ENCODE peak calls at places on chromosomes 2 and 18, in nine cellular contexts. One of them, this sample, is unnamed.

GRCh38 chr2:68280316-68280715 is 28.0 kb upstream of the PPP3R1 start:
- DNase-seq in HepG2: no peak
- DNase-seq in Panc1: no peak
- DNase-seq in A549: no peak
- DNase-seq in SK-N-SH: no peak
- DNase-seq in HCT116: no peak
- DNase-seq in GM23338: no peak
- DNase-seq in GM12878: no peak
- DNase-seq in K562: no peak
- DNase-seq in this sample: no peak

GRCh38 chr2:64858541-64859031 is 130.6 kb upstream of the SLC1A4 start:
- DNase-seq in HepG2: no peak
- DNase-seq in SK-N-SH: no peak
- DNase-seq in HCT116: no peak
- DNase-seq in GM23338: no peak
- DNase-seq in GM12878: no peak
- DNase-seq in K562: no peak
- DNase-seq in Panc1: no peak
- DNase-seq in A549: no peak
- DNase-seq in this sample: peak

GRCh38 chr2:70536517-70537060 is 17.0 kb downstream of the TGFA start:
- DNase-seq in SK-N-SH: no peak
- DNase-seq in K562: no peak
- DNase-seq in HepG2: no peak
- DNase-seq in Panc1: no peak
- DNase-seq in GM23338: no peak
- DNase-seq in HCT116: no peak
- DNase-seq in A549: no peak
- DNase-seq in GM12878: no peak
- DNase-seq in this sample: no peak

GRCh38 chr2:238286551-238286950 is 1.9 kb downstream of the PER2 start:
- DNase-seq in GM23338: no peak
- DNase-seq in Panc1: no peak
- DNase-seq in K562: no peak
- DNase-seq in GM12878: no peak
- DNase-seq in HepG2: peak
- DNase-seq in A549: no peak
- DNase-seq in SK-N-SH: no peak
- DNase-seq in HCT116: no peak
- DNase-seq in this sample: peak

GRCh38 chr18:47724186-47724975 is 206.1 kb downstream of the SMAD2 start:
- DNase-seq in SK-N-SH: no peak
- DNase-seq in A549: no peak
- DNase-seq in HepG2: no peak
- DNase-seq in K562: no peak
- DNase-seq in GM12878: no peak
- DNase-seq in HCT116: no peak
- DNase-seq in GM23338: peak
- DNase-seq in Panc1: no peak
- DNase-seq in this sample: no peak

GRCh38 chr18:31610841-31611240 is 19.2 kb downstream of the TTR start:
- DNase-seq in HepG2: peak
- DNase-seq in GM23338: peak
- DNase-seq in HCT116: peak
- DNase-seq in SK-N-SH: peak
- DNase-seq in K562: peak
- DNase-seq in A549: no peak
- DNase-seq in Panc1: no peak
- DNase-seq in GM12878: no peak
- DNase-seq in this sample: no peak

GRCh38 chr18:46073474-46074331 is 1.6 kb upstream of the PSTPIP2 start:
- DNase-seq in SK-N-SH: peak
- DNase-seq in HepG2: peak
- DNase-seq in GM23338: peak
- DNase-seq in GM12878: no peak
- DNase-seq in HCT116: peak
- DNase-seq in K562: peak
- DNase-seq in A549: no peak
- DNase-seq in Panc1: peak
- DNase-seq in this sample: peak

GRCh38 chr18:7388752-7389151 is 157.9 kb downstream of the LRRC30 start:
- DNase-seq in SK-N-SH: peak
- DNase-seq in A549: no peak
- DNase-seq in HepG2: no peak
- DNase-seq in GM12878: no peak
- DNase-seq in GM23338: no peak
- DNase-seq in HCT116: no peak
- DNase-seq in K562: no peak
- DNase-seq in Panc1: no peak
- DNase-seq in this sample: no peak

GRCh38 chr2:157246212-157247067 is 11.1 kb upstream of the GALNT5 start:
- DNase-seq in A549: peak
- DNase-seq in HCT116: peak
- DNase-seq in Panc1: no peak
- DNase-seq in GM12878: peak
- DNase-seq in K562: no peak
- DNase-seq in SK-N-SH: no peak
- DNase-seq in HepG2: no peak
- DNase-seq in GM23338: peak
- DNase-seq in this sample: no peak

GRCh38 chr2:11698009-11698922 is 28.3 kb upstream of the NTSR2 start:
- DNase-seq in K562: no peak
- DNase-seq in GM12878: no peak
- DNase-seq in HCT116: no peak
- DNase-seq in GM23338: no peak
- DNase-seq in SK-N-SH: no peak
- DNase-seq in A549: no peak
- DNase-seq in Panc1: no peak
- DNase-seq in HepG2: peak
- DNase-seq in this sample: no peak

GRCh38 chr2:173146590-173146989 is 70.9 kb downstream of the MAP3K20 start:
- DNase-seq in A549: no peak
- DNase-seq in Panc1: no peak
- DNase-seq in HepG2: no peak
- DNase-seq in HCT116: no peak
- DNase-seq in SK-N-SH: no peak
- DNase-seq in K562: no peak
- DNase-seq in GM12878: no peak
- DNase-seq in GM23338: no peak
- DNase-seq in this sample: no peak

GRCh38 chr18:48638896-48639771 is 100.3 kb downstream of the CTIF start:
- DNase-seq in A549: no peak
- DNase-seq in K562: no peak
- DNase-seq in SK-N-SH: no peak
- DNase-seq in Panc1: no peak
- DNase-seq in GM12878: no peak
- DNase-seq in HCT116: no peak
- DNase-seq in HepG2: no peak
- DNase-seq in GM23338: no peak
- DNase-seq in this sample: no peak

GRCh38 chr2:216144857-216145256 is 35.7 kb downstream of the XRCC5 start:
- DNase-seq in SK-N-SH: no peak
- DNase-seq in K562: no peak
- DNase-seq in A549: no peak
- DNase-seq in GM12878: no peak
- DNase-seq in HepG2: no peak
- DNase-seq in GM23338: no peak
- DNase-seq in HCT116: no peak
- DNase-seq in Panc1: no peak
- DNase-seq in this sample: no peak

GRCh38 chr2:216139884-216140283 is 30.7 kb downstream of the XRCC5 start:
- DNase-seq in Panc1: no peak
- DNase-seq in SK-N-SH: peak
- DNase-seq in A549: peak
- DNase-seq in HCT116: peak
- DNase-seq in GM12878: no peak
- DNase-seq in GM23338: peak
- DNase-seq in HepG2: peak
- DNase-seq in K562: peak
- DNase-seq in this sample: no peak

GRCh38 chr2:216144372-216144771 is 35.2 kb downstream of the XRCC5 start:
- DNase-seq in HepG2: no peak
- DNase-seq in HCT116: no peak
- DNase-seq in A549: no peak
- DNase-seq in GM23338: no peak
- DNase-seq in GM12878: no peak
- DNase-seq in SK-N-SH: no peak
- DNase-seq in K562: no peak
- DNase-seq in Panc1: no peak
- DNase-seq in this sample: no peak

GRCh38 chr2:216146573-216146972 is 37.4 kb downstream of the XRCC5 start:
- DNase-seq in K562: no peak
- DNase-seq in GM12878: no peak
- DNase-seq in HCT116: no peak
- DNase-seq in HepG2: no peak
- DNase-seq in Panc1: no peak
- DNase-seq in GM23338: peak
- DNase-seq in A549: no peak
- DNase-seq in SK-N-SH: no peak
- DNase-seq in this sample: no peak

GRCh38 chr2:216142540-216142939 is 33.4 kb downstream of the XRCC5 start:
- DNase-seq in HepG2: no peak
- DNase-seq in GM23338: no peak
- DNase-seq in K562: no peak
- DNase-seq in HCT116: no peak
- DNase-seq in Panc1: no peak
- DNase-seq in A549: no peak
- DNase-seq in GM12878: peak
- DNase-seq in SK-N-SH: no peak
- DNase-seq in this sample: no peak
- TF ChIP-seq REST in HepG2: no peak
- TF ChIP-seq REST in GM23338: no peak
- TF ChIP-seq REST in K562: no peak
- TF ChIP-seq REST in HCT116: no peak
- TF ChIP-seq REST in Panc1: no peak
- TF ChIP-seq REST in A549: no peak
- TF ChIP-seq REST in GM12878: no peak
- TF ChIP-seq REST in SK-N-SH: no peak
- TF ChIP-seq REST in this sample: no peak

GRCh38 chr2:144489315-144489920 is 30.5 kb downstream of the ZEB2 start:
- DNase-seq in HepG2: no peak
- DNase-seq in SK-N-SH: no peak
- DNase-seq in K562: no peak
- DNase-seq in GM12878: no peak
- DNase-seq in HCT116: no peak
- DNase-seq in A549: no peak
- DNase-seq in Panc1: no peak
- DNase-seq in GM23338: no peak
- DNase-seq in this sample: no peak
- TF ChIP-seq REST in HepG2: no peak
- TF ChIP-seq REST in SK-N-SH: no peak
- TF ChIP-seq REST in K562: no peak
- TF ChIP-seq REST in GM12878: no peak
- TF ChIP-seq REST in HCT116: no peak
- TF ChIP-seq REST in A549: no peak
- TF ChIP-seq REST in Panc1: no peak
- TF ChIP-seq REST in GM23338: no peak
- TF ChIP-seq REST in this sample: no peak

GRCh38 chr2:126862730-126863129 is 36.0 kb upstream of the TEX51 start:
- DNase-seq in SK-N-SH: no peak
- DNase-seq in HepG2: no peak
- DNase-seq in A549: no peak
- DNase-seq in K562: no peak
- DNase-seq in GM12878: no peak
- DNase-seq in HCT116: no peak
- DNase-seq in GM23338: no peak
- DNase-seq in Panc1: no peak
- DNase-seq in this sample: no peak

GRCh38 chr2:126866451-126866850 is 32.2 kb upstream of the TEX51 start:
- DNase-seq in GM12878: no peak
- DNase-seq in GM23338: no peak
- DNase-seq in HepG2: no peak
- DNase-seq in SK-N-SH: no peak
- DNase-seq in HCT116: no peak
- DNase-seq in A549: no peak
- DNase-seq in Panc1: no peak
- DNase-seq in K562: no peak
- DNase-seq in this sample: no peak

GRCh38 chr2:126863336-126864015 is 35.2 kb upstream of the TEX51 start:
- DNase-seq in GM12878: peak
- DNase-seq in GM23338: no peak
- DNase-seq in HCT116: no peak
- DNase-seq in Panc1: no peak
- DNase-seq in K562: no peak
- DNase-seq in A549: no peak
- DNase-seq in HepG2: no peak
- DNase-seq in SK-N-SH: no peak
- DNase-seq in this sample: no peak

GRCh38 chr2:126860395-126860794 is 38.3 kb upstream of the TEX51 start:
- DNase-seq in Panc1: no peak
- DNase-seq in K562: no peak
- DNase-seq in GM23338: no peak
- DNase-seq in GM12878: no peak
- DNase-seq in SK-N-SH: no peak
- DNase-seq in A549: no peak
- DNase-seq in HepG2: no peak
- DNase-seq in HCT116: no peak
- DNase-seq in this sample: no peak

DNA sequence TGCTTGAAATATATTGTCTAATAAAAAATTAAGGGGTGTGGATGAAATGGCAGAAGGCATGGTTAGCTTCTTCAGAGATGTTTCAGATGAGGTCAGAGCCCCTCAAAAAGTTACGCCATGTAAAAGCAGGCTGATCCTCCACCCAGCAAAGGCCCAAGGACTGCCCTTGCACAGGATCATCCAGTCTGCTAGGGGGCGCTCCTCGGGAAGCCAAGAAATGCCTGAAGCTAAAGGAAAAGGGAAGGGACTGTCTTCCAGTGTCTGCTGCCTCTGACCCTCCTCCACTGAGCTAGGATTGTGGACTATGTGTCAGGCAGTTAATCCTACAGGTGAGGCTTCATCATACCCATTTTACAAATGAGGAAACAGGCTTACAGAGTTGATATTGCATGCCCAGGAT is 33.8 kb upstream of the TEX51 start:
- DNase-seq in HCT116: peak
- DNase-seq in HepG2: no peak
- DNase-seq in Panc1: no peak
- DNase-seq in K562: no peak
- DNase-seq in GM12878: no peak
- DNase-seq in A549: no peak
- DNase-seq in SK-N-SH: no peak
- DNase-seq in GM23338: peak
- DNase-seq in this sample: no peak
- TF ChIP-seq REST in HCT116: no peak
- TF ChIP-seq REST in HepG2: no peak
- TF ChIP-seq REST in Panc1: no peak
- TF ChIP-seq REST in K562: no peak
- TF ChIP-seq REST in GM12878: no peak
- TF ChIP-seq REST in A549: no peak
- TF ChIP-seq REST in SK-N-SH: no peak
- TF ChIP-seq REST in GM23338: no peak
- TF ChIP-seq REST in this sample: no peak

DNA sequence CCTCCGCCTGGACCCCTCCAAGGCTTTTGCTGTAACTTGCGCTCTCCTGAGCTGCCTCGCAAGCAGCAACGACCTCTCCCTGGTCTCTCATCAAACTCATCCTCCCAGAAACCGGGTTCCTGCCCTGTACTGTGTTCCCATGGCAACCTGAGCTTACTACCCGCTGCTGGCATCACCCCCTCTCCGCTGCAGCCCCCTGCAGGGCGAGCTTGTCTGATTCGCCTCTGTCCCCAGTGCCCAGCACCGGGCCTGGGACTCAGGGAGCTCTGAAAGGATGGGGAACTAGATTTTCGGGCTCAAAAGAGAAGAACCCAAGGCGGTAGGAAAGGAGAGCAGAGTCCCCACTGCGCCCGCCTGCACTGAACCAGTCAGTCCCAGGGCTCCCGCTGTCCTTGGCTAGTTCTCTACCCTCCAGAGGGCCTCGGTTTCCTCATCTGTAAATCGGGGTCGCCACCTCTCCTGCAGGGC is 452 bp downstream of the HS1BP3 start:
- DNase-seq in HCT116: no peak
- DNase-seq in A549: peak
- DNase-seq in Panc1: no peak
- DNase-seq in SK-N-SH: peak
- DNase-seq in GM23338: peak
- DNase-seq in K562: no peak
- DNase-seq in GM12878: no peak
- DNase-seq in HepG2: no peak
- DNase-seq in this sample: peak
- TF ChIP-seq REST in HCT116: no peak
- TF ChIP-seq REST in A549: no peak
- TF ChIP-seq REST in Panc1: no peak
- TF ChIP-seq REST in SK-N-SH: no peak
- TF ChIP-seq REST in GM23338: no peak
- TF ChIP-seq REST in K562: no peak
- TF ChIP-seq REST in GM12878: no peak
- TF ChIP-seq REST in HepG2: no peak
- TF ChIP-seq REST in this sample: no peak

This sample was measured in HL-60.